ENCODE peak calls at places on chromosomes 4 and X, in ten cellular contexts. D, V, L, M, I, R, T, Q, E and F are unnamed samples.

GRCh38 chr4:174156239-174156826 is 127.1 kb downstream of the FBXO8 start:
- DNase-seq in E (no peak), L (no peak), I (no peak), M (no peak), V (no peak), Q (no peak), T (no peak), R (peak; percentile 57), D (peak; percentile 33), F (peak; percentile 25)

GRCh38 chrX:1452497-1453389 is at the start of gene ASMTL:
- DNase-seq in L (peak; percentile 100), Q (peak; percentile 100), D (peak; percentile 98), R (peak; percentile 100), M (peak; percentile 100), E (peak; percentile 100), V (peak; percentile 100), T (peak; percentile 99), I (peak; percentile 100), F (peak; percentile 84)

GRCh38 chrX:54452920-54453319 is 12.7 kb downstream of the TSR2 start:
- DNase-seq in E (no peak), M (no peak), R (no peak), V (no peak), D (peak; percentile 6), L (no peak), I (no peak), Q (no peak), T (no peak), F (no peak)

GRCh38 chrX:9995855-9996339 is 28.7 kb downstream of the CLDN34 start:
- DNase-seq in T (peak; percentile 51), M (peak; percentile 86), R (peak; percentile 75), I (peak; percentile 86), V (peak; percentile 59), E (peak; percentile 59), D (peak; percentile 73), Q (peak; percentile 76), L (peak; percentile 91), F (no peak)

GRCh38 chr4:3491681-3492405 is 28.7 kb downstream of the DOK7 start:
- DNase-seq in M (no peak), E (no peak), D (peak; percentile 34), T (peak; percentile 15), I (no peak), V (no peak), R (no peak), L (no peak), Q (no peak), F (no peak)

GRCh38 chrX:37658352-37659030 is 27.1 kb upstream of the XK start:
- DNase-seq in L (no peak), M (no peak), R (no peak), E (no peak), I (no peak), D (no peak), V (no peak), Q (no peak), T (no peak), F (no peak)

GRCh38 chrX:33272986-33273385 is 61.6 kb upstream of the DMD start:
- DNase-seq in D (no peak), T (no peak), I (no peak), R (no peak), V (no peak), L (no peak), E (no peak), M (no peak), Q (no peak), F (no peak)

GRCh38 chr4:6963139-6963611 is 53.5 kb downstream of the TBC1D14 start:
- DNase-seq in T (no peak), R (no peak), E (no peak), I (no peak), L (no peak), Q (no peak), M (no peak), D (peak; percentile 49), V (no peak), F (no peak)

GRCh38 chr4:163554870-163555465 is 60.5 kb downstream of the TMA16 start:
- DNase-seq in E (no peak), M (no peak), R (peak; percentile 47), D (peak; percentile 15), Q (no peak), V (no peak), I (no peak), T (no peak), L (no peak), F (no peak)